ENCODE peak calls at places on chromosomes 3 and 15, in four cellular contexts. O, T, K and P are unnamed samples.

GRCh38 chr3:161500057-161500836 is 3.6 kb downstream of the OTOL1 start:
- DNase-seq in O (peak; percentile 51), T (no peak), K (peak; percentile 3), P (peak; percentile 47)

GRCh38 chr3:170536712-170537111 is 49.2 kb downstream of the SLC7A14 start:
- DNase-seq in O (no peak), T (no peak), K (no peak), P (no peak)

GRCh38 chr15:61051570-61052031 is 177.5 kb downstream of the RORA start:
- DNase-seq in O (peak; percentile 20), T (peak; percentile 62), K (peak; percentile 88), P (peak; percentile 15)

GRCh38 chr3:118772036-118773030 is 262.3 kb downstream of the IGSF11 start:
- DNase-seq in O (peak; percentile 34), T (no peak), K (no peak), P (peak; percentile 11)

GRCh38 chr15:85973584-85974347 is 105.9 kb upstream of the AGBL1 start:
- DNase-seq in O (no peak), T (no peak), K (no peak), P (no peak)

GRCh38 chr3:63763156-63763555 is 55.9 kb upstream of the C3orf49 start:
- DNase-seq in O (no peak), T (no peak), K (peak; percentile 9), P (peak; percentile 72)

GRCh38 chr3:196517919-196518318 is 2.8 kb upstream of the SMCO1 start:
- DNase-seq in O (peak; percentile 7), T (no peak), K (no peak), P (peak; percentile 93)

GRCh38 chr3:180223268-180223667 is 186.5 kb upstream of the PEX5L start:
- DNase-seq in O (no peak), T (no peak), K (no peak), P (no peak)

GRCh38 chr15:98669638-98670037 is 21.3 kb downstream of the IGF1R start:
- DNase-seq in O (no peak), T (no peak), K (no peak), P (no peak)

GRCh38 chr3:173513123-173513522 is 115.6 kb downstream of the NLGN1 start:
- DNase-seq in O (no peak), T (no peak), K (no peak), P (peak; percentile 52)

GRCh38 chr3:171018151-171018935 is 8.2 kb downstream of the SLC2A2 start:
- DNase-seq in O (no peak), T (no peak), K (peak; percentile 10), P (no peak)

GRCh38 chr15:22795206-22796063 is 9.0 kb downstream of the NIPA1 start:
- DNase-seq in O (no peak), T (no peak), K (no peak), P (no peak)

GRCh38 chr15:95498956-95499355 is 831.5 kb upstream of the NR2F2 start:
- DNase-seq in O (no peak), T (no peak), K (no peak), P (no peak)

GRCh38 chr3:23806322-23807160 is 786 bp downstream of the UBE2E1 start:
- DNase-seq in O (no peak), T (peak; percentile 39), K (no peak), P (no peak)

GRCh38 chr3:135918600-135918999 is 46.9 kb upstream of the PPP2R3A start:
- DNase-seq in O (peak; percentile 52), T (no peak), K (peak; percentile 70), P (peak; percentile 50)

GRCh38 chr15:31145271-31145911 is 43.9 kb upstream of the TRPM1 start:
- DNase-seq in O (peak; percentile 32), T (no peak), K (peak; percentile 29), P (peak; percentile 46)

GRCh38 chr3:19284974-19285373 is 136.7 kb downstream of the KCNH8 start:
- DNase-seq in O (no peak), T (no peak), K (no peak), P (no peak)

GRCh38 chr3:186985713-186986364 is 55.5 kb downstream of the ST6GAL1 start:
- DNase-seq in O (peak; percentile 66), T (no peak), K (no peak), P (peak; percentile 86)

GRCh38 chr3:85725809-85726208 is 767.0 kb downstream of the CADM2 start:
- DNase-seq in O (peak; percentile 55), T (no peak), K (no peak), P (no peak)

DNA sequence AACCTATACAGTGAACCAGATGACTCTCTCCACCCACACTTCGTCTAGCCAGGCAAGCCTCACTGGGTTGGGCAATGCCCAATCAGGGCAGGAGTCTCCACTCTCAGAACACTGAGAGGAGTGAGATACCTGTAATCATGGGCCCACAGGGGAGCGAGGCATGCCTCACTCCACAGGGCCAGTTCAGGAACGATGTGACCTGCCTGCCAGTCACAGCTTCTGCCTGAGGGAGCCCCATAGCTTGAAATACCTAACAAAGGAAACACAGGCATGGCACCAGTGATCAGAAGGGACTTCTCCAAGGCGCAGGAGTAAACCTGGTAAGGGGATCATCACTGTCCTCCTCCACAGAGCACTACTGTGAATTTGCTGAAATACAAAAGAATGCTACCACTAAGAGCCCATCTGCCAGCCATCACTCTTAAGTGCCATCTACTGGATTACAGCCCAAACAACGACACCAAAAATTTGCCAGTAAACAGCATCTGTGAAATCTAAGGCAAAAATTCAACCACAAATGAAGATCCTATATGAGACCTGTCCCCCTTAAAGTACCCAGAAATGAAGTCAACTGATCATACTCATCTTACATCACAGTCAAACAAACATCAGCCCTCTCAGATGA is 689.9 kb upstream of the SEMA6D start:
- DNase-seq in O (no peak), T (no peak), K (no peak), P (peak; percentile 1)
- TF ChIP-seq CTCF in O (peak; percentile 33), T (no peak), K (no peak), P (no peak)

DNA sequence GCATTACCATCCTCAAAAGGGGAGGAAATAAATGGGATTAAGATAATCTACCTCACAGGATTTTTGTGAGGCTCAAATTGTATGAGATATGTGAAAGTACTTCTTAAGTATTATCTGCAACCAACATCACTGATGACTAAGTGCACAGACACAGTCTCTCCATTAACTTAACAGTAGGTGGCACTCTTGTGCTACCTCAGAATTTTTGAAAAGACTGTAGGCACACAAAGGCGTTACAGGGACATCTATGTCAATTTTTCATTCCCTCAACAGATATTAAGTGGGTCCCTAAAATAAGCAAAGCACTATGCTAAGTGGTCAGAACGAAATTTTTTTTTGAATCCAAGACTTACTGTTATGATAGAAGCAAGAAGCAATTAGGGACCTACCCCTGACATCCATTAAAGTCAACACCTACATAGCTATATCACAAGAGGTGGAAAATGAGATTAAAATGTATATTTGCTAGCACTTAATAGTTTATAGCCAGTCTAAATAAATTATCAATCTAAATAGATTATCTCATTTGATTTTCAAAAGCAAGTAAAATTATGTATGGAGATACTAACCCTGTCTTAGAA is 52.9 kb downstream of the RYK start:
- DNase-seq in O (peak; percentile 72), T (no peak), K (peak; percentile 83), P (peak; percentile 75)
- TF ChIP-seq CTCF in O (peak; percentile 77), T (peak; percentile 42), K (peak; percentile 72), P (peak; percentile 59)

DNA sequence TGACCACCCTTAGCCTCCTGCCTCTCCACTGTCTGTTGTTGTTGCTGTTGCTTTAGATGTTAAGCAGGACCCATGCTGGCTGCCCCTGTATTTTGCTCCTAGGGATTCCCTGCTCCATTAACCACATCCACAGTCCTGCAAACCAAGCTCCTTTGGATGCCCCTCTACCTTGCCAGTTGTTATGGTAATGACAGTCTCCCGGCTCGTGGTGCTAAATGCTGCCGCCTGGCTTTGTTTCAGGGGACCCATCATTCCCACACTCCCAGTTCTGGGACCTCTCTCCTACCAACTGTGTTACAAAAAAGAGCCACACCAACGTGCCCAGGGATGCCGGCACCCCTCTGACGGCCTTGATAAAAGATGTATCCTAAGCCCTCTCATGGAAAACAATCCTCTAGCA is 15.5 kb upstream of the MCCC1 start:
- DNase-seq in O (no peak), T (no peak), K (no peak), P (no peak)
- TF ChIP-seq CTCF in O (no peak), T (no peak), K (no peak), P (no peak)

DNA sequence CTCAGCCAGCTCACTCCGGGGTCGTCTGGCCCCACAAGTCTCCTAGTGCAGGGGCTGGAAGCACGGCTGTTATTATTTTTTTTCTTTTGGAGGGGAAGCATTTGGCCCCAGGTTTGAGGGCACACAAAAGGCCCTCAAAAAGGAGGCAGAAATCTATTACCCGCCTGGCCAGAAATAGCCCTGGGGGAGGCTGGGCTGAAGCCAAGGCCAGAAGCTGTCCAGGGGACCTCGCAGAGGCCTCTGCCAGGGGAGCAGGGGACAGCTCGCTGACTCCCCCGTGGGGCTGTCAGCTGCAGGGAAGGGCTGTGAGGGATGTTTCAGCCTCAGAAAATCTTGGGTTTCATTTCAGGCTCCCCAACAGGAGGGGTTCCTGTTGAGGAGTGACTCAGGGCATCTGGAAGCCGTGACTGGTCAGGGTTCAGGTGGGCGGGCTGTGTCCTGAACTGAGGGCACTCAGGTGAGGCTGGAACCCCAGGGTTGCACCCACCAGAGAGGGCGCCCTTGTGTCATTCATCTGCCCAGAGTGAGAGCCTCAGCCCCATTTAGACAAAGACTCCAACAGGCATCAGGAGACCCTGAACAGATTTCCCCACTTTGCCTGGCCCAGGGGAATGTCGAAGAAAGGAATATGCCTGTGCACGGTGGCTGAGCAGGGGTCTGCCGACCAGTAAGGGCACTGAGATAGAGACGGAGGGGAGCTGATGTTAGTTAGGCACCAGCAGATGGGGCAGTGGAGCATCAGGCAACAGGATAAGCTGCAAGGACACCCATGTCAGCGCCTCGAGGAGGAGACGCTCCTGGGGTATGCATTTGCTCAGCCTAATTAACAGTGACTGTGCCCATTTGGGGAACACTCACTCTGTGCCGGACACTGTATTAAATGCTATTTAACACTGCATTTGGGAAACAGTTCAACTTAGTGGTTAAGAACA is 43.5 kb upstream of the SLC6A11 start:
- DNase-seq in O (peak; percentile 67), T (no peak), K (peak; percentile 2), P (peak; percentile 70)
- TF ChIP-seq CTCF in O (peak; percentile 99), T (no peak), K (no peak), P (peak; percentile 58)

DNA sequence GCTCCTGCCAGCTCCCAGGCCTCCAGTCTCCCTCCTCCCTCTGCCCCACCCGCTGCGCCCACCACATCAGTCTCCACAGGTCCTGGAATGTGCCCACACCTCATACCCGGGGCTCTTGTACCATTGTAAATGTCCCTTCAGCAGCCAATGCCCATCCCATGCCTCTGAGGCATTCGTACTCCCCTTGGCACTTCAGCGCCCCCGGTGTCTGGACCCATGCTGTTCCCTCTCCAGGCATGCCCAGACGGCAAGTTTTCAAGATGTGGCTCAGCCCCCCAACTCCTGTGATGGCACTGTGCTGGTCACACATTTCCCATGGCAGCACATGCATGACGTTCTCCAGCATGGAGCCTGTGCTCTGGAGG is 13.3 kb downstream of the PLXND1 start:
- DNase-seq in O (no peak), T (no peak), K (no peak), P (no peak)
- TF ChIP-seq CTCF in O (no peak), T (no peak), K (peak; percentile 2), P (no peak)

DNA sequence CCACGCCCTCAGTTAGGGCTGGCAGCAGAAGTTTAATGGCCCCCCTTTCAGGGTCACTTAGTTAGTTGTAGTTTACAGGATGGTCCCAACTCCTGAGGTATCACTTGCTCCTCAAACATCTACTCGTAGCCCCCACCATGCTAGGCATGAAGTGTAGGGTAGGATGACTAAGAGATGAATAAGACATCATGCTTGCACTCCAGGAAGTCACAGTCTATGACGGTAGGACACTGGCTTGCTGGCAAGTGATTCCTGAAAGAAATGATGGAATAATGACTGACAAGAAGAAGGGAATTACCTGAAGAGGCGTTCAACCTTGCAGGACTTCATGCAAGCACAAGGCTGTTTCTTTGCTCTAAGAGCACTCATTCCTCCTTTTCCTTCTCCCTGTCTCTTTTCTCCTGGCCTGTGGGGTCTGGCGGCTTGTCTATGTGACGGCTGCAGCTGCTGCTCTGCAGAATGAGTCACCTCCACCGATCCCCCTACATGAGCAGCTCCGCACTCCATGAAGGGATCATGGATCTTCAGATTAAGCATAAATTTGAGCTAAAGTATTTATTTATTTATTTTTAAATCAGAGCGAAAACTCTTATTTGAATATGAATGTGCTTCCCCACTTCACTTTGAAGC is 82.9 kb upstream of the BOC start:
- DNase-seq in O (peak; percentile 44), T (no peak), K (peak; percentile 16), P (peak; percentile 44)
- TF ChIP-seq CTCF in O (no peak), T (no peak), K (no peak), P (no peak)